ENCODE peak calls at places on chromosomes 13 and 19, in five cellular contexts. Y is RWPE2; W is GM06990; K is adrenal gland; J is CD8-positive, alpha-beta T cell. B is an unnamed sample.

GRCh38 chr19:13014921-13015280 is 19.6 kb downstream of the NFIX start:
- DNase-seq in K (no peak), J (no peak), Y (no peak), W (no peak), B (no peak)

GRCh38 chr13:100721885-100722512 is 47.4 kb upstream of the TMTC4 start:
- DNase-seq in J (peak; percentile 28), Y (no peak), W (no peak), K (peak; percentile 65), B (peak; percentile 73)

GRCh38 chr13:110517505-110518149 is 43.9 kb downstream of the RAB20 start:
- DNase-seq in W (no peak), K (peak; percentile 29), J (no peak), Y (no peak), B (peak; percentile 49)

GRCh38 chr13:66618702-66619101 is 611.4 kb downstream of the PCDH9 start:
- DNase-seq in W (no peak), K (no peak), J (no peak), Y (no peak), B (peak; percentile 62)

GRCh38 chr19:58563034-58563573 is 4.7 kb upstream of the UBE2M start:
- DNase-seq in W (no peak), Y (peak; percentile 54), K (no peak), J (no peak), B (peak; percentile 8)

GRCh38 chr19:30841934-30842333 is 469.8 kb downstream of the ZNF536 start:
- DNase-seq in K (no peak), Y (no peak), J (no peak), W (no peak), B (no peak)

GRCh38 chr13:33075996-33076395 is 59.8 kb downstream of the KL start:
- DNase-seq in W (no peak), Y (no peak), J (no peak), K (no peak), B (no peak)

GRCh38 chr13:35765941-35766340 is 289.5 kb upstream of the MAB21L1 start:
- DNase-seq in K (no peak), J (no peak), Y (no peak), W (no peak), B (no peak)

GRCh38 chr13:45827318-45827717 is 24.2 kb downstream of the SIAH3 start:
- DNase-seq in Y (no peak), J (no peak), W (no peak), K (peak; percentile 51), B (no peak)

GRCh38 chr13:21749410-21749809 is 78.5 kb downstream of the FGF9 start:
- DNase-seq in W (no peak), Y (no peak), K (no peak), J (no peak), B (no peak)

GRCh38 chr19:42086770-42087550 is 11.0 kb downstream of the ZNF574 start:
- DNase-seq in W (no peak), Y (no peak), K (no peak), J (no peak), B (no peak)

GRCh38 chr13:30737511-30738342 is 2.4 kb downstream of the ALOX5AP start:
- DNase-seq in W (peak; percentile 32), Y (no peak), K (no peak), J (no peak), B (no peak)

GRCh38 chr19:19464339-19465098 is 50.8 kb downstream of the TSSK6 start:
- DNase-seq in K (no peak), J (no peak), Y (no peak), W (no peak), B (peak; percentile 90)

GRCh38 chr13:113322890-113323651 is 26.0 kb downstream of the LAMP1 start:
- DNase-seq in Y (no peak), W (no peak), J (no peak), K (peak; percentile 56), B (no peak)
- H3K36me3 ChIP-seq in Y (peaks cover 38% of the 10 kb centered on the region), W (peaks cover 23% of the 10 kb centered on the region), J (peaks cover 29% of the 10 kb centered on the region), K (peaks cover 61% of the 10 kb centered on the region), B (peaks cover 4% of the 10 kb centered on the region)

DNA sequence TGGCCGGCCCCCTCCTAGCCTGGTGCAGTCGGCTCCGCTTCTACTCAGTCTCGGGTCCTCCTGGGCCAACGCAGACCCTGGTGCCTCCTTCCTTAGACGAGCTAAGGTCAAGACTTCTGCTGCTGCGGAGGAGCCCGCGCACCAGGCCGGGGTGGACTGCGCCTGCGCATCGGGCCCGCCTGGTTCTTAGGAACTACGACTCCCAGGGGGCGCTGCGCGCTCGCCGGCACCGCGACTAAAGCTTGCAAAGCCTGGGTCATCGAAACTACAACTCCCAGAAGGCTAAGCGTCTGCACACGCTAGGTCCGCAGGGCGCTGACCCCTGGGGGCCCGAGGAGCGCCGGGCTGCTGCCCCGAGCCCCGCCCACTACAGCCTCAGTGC is at the start of gene ZNF835:
- DNase-seq in Y (no peak), J (peak; percentile 77), W (peak; percentile 40), K (peak; percentile 96), B (no peak)
- TF ChIP-seq CTCF in Y (no peak), J (no peak), W (no peak), K (peak; percentile 36), B (no peak)

GRCh38 chr19:48450441-48450840 is 4.7 kb downstream of the GRWD1 start:
- DNase-seq in K (no peak), J (no peak), Y (no peak), W (no peak), B (no peak)
- H3K36me3 ChIP-seq in K (peaks cover 66% of the 10 kb centered on the region), J (peaks cover 60% of the 10 kb centered on the region), Y (peaks cover 67% of the 10 kb centered on the region), W (peaks cover 22% of the 10 kb centered on the region), B (no peaks in the 10 kb centered on the region)

DNA sequence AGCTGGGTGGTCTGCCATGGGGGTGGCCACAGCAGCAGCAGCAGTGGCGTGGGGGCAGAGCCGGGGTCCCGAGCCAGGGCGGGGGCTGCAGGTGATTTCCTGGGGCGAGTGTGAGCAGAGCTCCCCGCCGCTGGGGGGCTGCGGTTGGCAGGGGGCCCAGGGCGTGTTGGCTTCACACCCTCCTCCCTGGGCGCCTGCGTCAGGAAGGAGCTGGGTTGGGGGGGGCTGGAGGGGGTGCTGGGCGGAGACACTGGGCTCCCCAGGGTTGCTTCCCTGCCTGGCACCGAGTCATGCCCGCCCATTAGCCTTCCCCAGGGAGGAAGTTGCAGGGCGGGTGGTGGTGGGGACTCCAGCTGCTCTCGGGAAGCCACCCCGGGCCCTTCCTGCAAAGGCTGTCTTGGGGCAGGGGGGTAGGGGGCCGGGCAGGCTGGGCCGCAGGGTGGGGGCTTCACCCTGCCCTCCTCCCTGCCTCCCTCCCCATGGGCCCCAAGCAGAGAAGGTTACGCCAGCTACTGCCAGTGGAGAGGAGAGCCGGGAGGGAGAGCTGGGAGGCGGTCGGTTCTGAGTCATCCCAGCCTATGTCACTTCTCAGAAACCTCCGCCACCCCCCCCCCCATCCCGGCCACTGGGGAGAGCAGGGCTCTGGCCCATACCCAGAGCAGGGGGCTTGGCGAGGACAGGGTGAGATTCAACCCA is 4.6 kb downstream of the MIDN start:
- DNase-seq in W (peak; percentile 76), Y (peak; percentile 95), J (peak; percentile 69), K (peak; percentile 95), B (peak; percentile 95)
- TF ChIP-seq CTCF in W (peak; percentile 15), Y (peak; percentile 12), J (no peak), K (no peak), B (no peak)

DNA sequence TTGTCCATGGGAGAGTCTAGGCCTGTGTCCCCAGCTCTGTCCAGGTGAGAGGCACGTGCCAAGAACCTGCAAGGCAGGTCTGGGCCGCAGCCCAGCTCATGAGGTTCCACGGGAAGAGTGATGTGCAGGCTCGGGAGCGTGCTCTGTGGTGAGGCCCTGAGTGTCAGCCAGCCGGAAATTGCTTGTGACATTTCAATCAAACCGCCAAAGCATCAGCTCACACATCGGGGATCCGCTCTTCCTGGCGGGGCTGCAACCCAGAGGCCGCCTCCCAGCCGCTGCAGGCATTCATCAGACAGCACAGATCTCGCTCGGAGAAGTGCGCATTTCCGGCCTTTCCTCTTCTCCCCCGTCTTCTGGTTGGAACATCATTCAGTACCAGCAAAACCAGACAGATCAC is 109.3 kb downstream of the KDM4B start:
- DNase-seq in J (no peak), Y (no peak), K (no peak), W (no peak), B (no peak)
- H3K36me3 ChIP-seq in J (peaks cover 6% of the 10 kb centered on the region), Y (no peaks in the 10 kb centered on the region), K (peaks cover 71% of the 10 kb centered on the region), W (peaks cover 19% of the 10 kb centered on the region), B (no peaks in the 10 kb centered on the region)

GRCh38 chr19:39841041-39841440 is 5.1 kb downstream of the FBL start:
- DNase-seq in K (no peak), Y (no peak), W (no peak), J (no peak), B (no peak)
- TF ChIP-seq CTCF in K (no peak), Y (no peak), W (no peak), J (no peak), B (no peak)

GRCh38 chr19:3902317-3902973 is 22.0 kb downstream of the ATCAY start:
- DNase-seq in J (no peak), Y (no peak), K (no peak), W (no peak), B (no peak)

GRCh38 chr19:3904233-3904632 is 23.7 kb downstream of the ATCAY start:
- DNase-seq in Y (no peak), W (no peak), K (no peak), J (no peak), B (no peak)

GRCh38 chr19:3910105-3910504 is 22.8 kb upstream of the NMRK2 start:
- DNase-seq in W (no peak), Y (no peak), J (no peak), K (no peak), B (no peak)

GRCh38 chr19:3908266-3909054 is 24.4 kb upstream of the NMRK2 start:
- DNase-seq in J (no peak), W (no peak), K (no peak), Y (no peak), B (no peak)

GRCh38 chr19:3907626-3908265 is 25.1 kb upstream of the NMRK2 start:
- DNase-seq in W (no peak), Y (no peak), J (no peak), K (no peak), B (no peak)
- H3K36me3 ChIP-seq in W (no peaks in the 10 kb centered on the region), Y (no peaks in the 10 kb centered on the region), J (no peaks in the 10 kb centered on the region), K (no peaks in the 10 kb centered on the region), B (no peaks in the 10 kb centered on the region)

DNA sequence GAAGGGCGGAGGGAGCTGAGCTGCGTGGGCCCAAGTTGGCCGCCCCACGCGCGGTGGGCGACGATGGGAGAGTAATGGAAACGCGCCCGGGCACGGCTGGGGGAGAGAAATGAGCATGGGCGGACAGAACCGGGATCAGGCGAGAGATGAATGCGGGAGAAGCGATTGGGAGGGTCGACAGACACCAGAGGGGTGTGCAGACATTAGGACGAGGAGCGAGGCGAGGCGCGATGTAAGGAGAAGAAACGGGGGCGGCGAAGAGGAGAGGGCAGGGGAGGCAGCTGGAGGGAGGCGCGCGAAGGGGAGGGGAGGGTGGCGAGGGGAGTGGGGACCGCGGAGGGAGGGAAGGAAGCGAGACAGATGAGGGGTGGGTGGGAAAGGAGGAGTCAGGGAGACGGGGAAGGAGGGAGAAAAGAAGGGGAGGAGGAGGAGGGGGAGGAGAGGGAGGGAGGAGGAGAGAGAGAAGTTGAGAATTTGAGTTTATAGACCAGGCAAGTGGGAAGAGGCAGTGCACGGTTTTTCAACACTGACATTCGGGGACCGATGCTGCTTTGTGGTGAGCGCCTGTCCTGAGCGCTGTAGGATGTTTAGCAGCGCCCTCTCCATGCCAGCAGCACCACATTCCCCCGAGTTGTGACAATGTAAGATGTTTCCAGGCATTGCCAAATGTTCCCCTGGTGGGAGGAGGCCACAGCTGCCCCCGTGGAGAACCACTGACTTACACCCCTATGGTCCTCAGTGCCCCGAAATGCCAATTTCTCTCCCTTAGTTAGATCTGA is at the start of gene SHISA7:
- DNase-seq in J (no peak), W (no peak), Y (no peak), K (no peak), B (no peak)
- TF ChIP-seq CTCF in J (no peak), W (no peak), Y (no peak), K (no peak), B (no peak)

DNA sequence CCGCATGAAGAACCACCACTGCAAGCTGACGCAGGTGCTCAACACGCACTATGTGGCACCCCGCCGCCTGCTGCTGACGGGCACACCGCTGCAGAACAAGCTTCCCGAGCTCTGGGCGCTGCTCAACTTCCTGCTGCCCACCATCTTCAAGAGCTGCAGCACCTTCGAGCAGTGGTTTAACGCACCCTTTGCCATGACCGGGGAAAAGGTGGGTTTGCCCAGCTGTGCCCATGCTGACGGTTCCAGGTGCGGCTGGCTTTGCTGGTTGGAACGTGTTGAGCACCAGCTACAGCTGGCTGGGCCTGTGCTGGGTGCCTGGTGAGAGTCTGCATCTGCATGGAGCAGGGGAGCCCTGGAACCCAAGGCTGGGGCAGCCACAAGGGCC is 60.9 kb downstream of the SMARCA4 start:
- DNase-seq in J (no peak), Y (no peak), W (no peak), K (no peak), B (no peak)
- H3K36me3 ChIP-seq in J (peaks cover 52% of the 10 kb centered on the region), Y (peaks cover 79% of the 10 kb centered on the region), W (peaks cover 50% of the 10 kb centered on the region), K (peaks cover 91% of the 10 kb centered on the region), B (no peaks in the 10 kb centered on the region)